ENCODE peak calls at places on chromosomes 6 and 20, in four cellular contexts. K is uterus, O is adrenal gland, V is choroid plexus epithelial cell. S is an unnamed sample.

GRCh38 chr20:54668271-54669053 is 193.1 kb downstream of the DOK5 start:
- DNase-seq in K (no peak), O (no peak), V (peak; percentile 7), S (peak; percentile 77)

GRCh38 chr6:37303891-37304503 is 46.1 kb upstream of the TMEM217 start:
- DNase-seq in O (no peak), V (peak; percentile 70), K (no peak), S (no peak)

GRCh38 chr6:155115893-155116570 is 120.9 kb downstream of the TIAM2 start:
- DNase-seq in V (no peak), K (no peak), O (no peak), S (no peak)

GRCh38 chr6:163533443-163533842 is 118.9 kb downstream of the QKI start:
- DNase-seq in O (no peak), K (no peak), V (peak; percentile 98), S (no peak)

GRCh38 chr6:131390322-131390721 is 182.7 kb upstream of the ARG1 start:
- DNase-seq in V (no peak), K (no peak), O (no peak), S (no peak)

GRCh38 chr6:165864218-165864617 is 201.2 kb upstream of the PDE10A start:
- DNase-seq in K (no peak), O (no peak), V (no peak), S (no peak)

GRCh38 chr6:123316733-123317323 is 319.9 kb downstream of the TRDN start:
- DNase-seq in V (peak; percentile 51), K (no peak), O (no peak), S (no peak)

GRCh38 chr6:33761922-33762629 is 15.4 kb upstream of the IP6K3 start:
- DNase-seq in K (peak; percentile 58), O (peak; percentile 89), V (no peak), S (peak; percentile 87)

GRCh38 chr6:16514249-16514648 is 247.0 kb downstream of the ATXN1 start:
- DNase-seq in O (no peak), V (peak; percentile 88), K (no peak), S (peak; percentile 71)

GRCh38 chr6:169571123-169571962 is 130.5 kb downstream of the WDR27 start:
- DNase-seq in V (peak; percentile 37), K (no peak), O (no peak), S (no peak)

GRCh38 chr20:32792316-32792715 is 27.4 kb upstream of the MAPRE1 start:
- DNase-seq in V (peak; percentile 28), K (no peak), O (no peak), S (no peak)

GRCh38 chr20:1900321-1900791 is 5.1 kb downstream of the SIRPA start:
- DNase-seq in V (peak; percentile 85), K (peak; percentile 50), O (peak; percentile 77), S (peak; percentile 92)

GRCh38 chr6:103783344-103783743 is 1076.4 kb downstream of the HACE1 start:
- DNase-seq in K (no peak), V (peak; percentile 31), O (peak; percentile 39), S (no peak)

GRCh38 chr6:101294051-101294638 is 99.4 kb upstream of the GRIK2 start:
- DNase-seq in K (no peak), V (no peak), O (no peak), S (no peak)

GRCh38 chr6:111469543-111469942 is 13.5 kb downstream of the REV3L start:
- DNase-seq in K (no peak), V (no peak), O (no peak), S (peak; percentile 58)

GRCh38 chr6:28410767-28411166 is 11.2 kb upstream of the ZSCAN12 start:
- DNase-seq in K (no peak), V (no peak), O (no peak), S (no peak)

GRCh38 chr6:89298680-89299450 is 16.2 kb downstream of the GABRR2 start:
- DNase-seq in K (no peak), V (peak; percentile 30), O (no peak), S (no peak)

GRCh38 chr6:106520711-106521367 is 108.5 kb downstream of the RTN4IP1 start:
- DNase-seq in V (no peak), O (no peak), K (no peak), S (no peak)

GRCh38 chr6:28980797-28981390 is 24.2 kb downstream of the ZNF311 start:
- DNase-seq in V (peak; percentile 90), O (peak; percentile 53), K (peak; percentile 74), S (peak; percentile 92)

GRCh38 chr6:34447381-34447780 is 18.5 kb upstream of the PACSIN1 start:
- DNase-seq in K (no peak), O (no peak), V (no peak), S (no peak)

GRCh38 chr20:61260905-61261304 is 8.8 kb downstream of the CDH4 start:
- DNase-seq in O (no peak), K (no peak), V (peak; percentile 17), S (peak; percentile 79)

GRCh38 chr6:46583711-46584110 is 68.9 kb downstream of the CYP39A1 start:
- DNase-seq in O (no peak), K (no peak), V (no peak), S (no peak)

GRCh38 chr6:148857817-148858390 is 111.1 kb downstream of the UST start:
- DNase-seq in O (no peak), V (peak; percentile 80), K (no peak), S (no peak)

GRCh38 chr6:107847844-107848802 is 24.0 kb upstream of the SCML4 start:
- DNase-seq in O (peak; percentile 84), K (peak; percentile 79), V (peak; percentile 78), S (peak; percentile 98)

GRCh38 chr20:36210561-36210960 is 25.7 kb upstream of the AAR2 start:
- DNase-seq in O (no peak), K (no peak), V (peak; percentile 14), S (no peak)
- TF ChIP-seq CTCF in O (no peak), K (no peak), V (peak; percentile 43), S (peak; percentile 57)

GRCh38 chr6:99822741-99823512 is 171.1 kb downstream of the MCHR2 start:
- DNase-seq in V (peak; percentile 74), O (no peak), K (no peak), S (peak; percentile 55)
- H3K4me3 ChIP-seq in V (no peak overlapping the region), O (no peak overlapping the region), K (no peak overlapping the region), S (peak overlapping the region; percentile 77)

GRCh38 chr20:7974785-7975435 is 34.7 kb upstream of the HAO1 start:
- DNase-seq in K (no peak), V (no peak), O (no peak), S (no peak)
- TF ChIP-seq CTCF in K (no peak), V (no peak), O (no peak), S (no peak)

GRCh38 chr20:461254-462198 is 807 bp downstream of the TBC1D20 start:
- DNase-seq in O (peak; percentile 65), K (peak; percentile 41), V (peak; percentile 43), S (peak; percentile 83)
- H3K4me3 ChIP-seq in O (peak overlapping the region; percentile 94), K (peak overlapping the region; percentile 55), V (peak overlapping the region; percentile 86), S (peak overlapping the region; percentile 92)

S was measured in endodermal cell.